ENCODE peak calls at places on chromosomes 4 and X, in five cellular contexts. One of them, this sample, is unnamed.

GRCh38 chr4:167887726-167888125 is 204.6 kb upstream of the ANXA10 start:
- DNase-seq in gastrocnemius medialis: no peak
- DNase-seq in Peyer's patch: no peak
- DNase-seq in IMR-90: no peak
- DNase-seq in breast epithelium: no peak
- DNase-seq in this sample: no peak

GRCh38 chr4:26751838-26752237 is 108.8 kb upstream of the STIM2 start:
- DNase-seq in IMR-90: no peak
- DNase-seq in Peyer's patch: no peak
- DNase-seq in gastrocnemius medialis: no peak
- DNase-seq in breast epithelium: no peak
- DNase-seq in this sample: no peak

GRCh38 chr4:143721317-143721716 is 20.8 kb upstream of the FREM3 start:
- DNase-seq in IMR-90: no peak
- DNase-seq in gastrocnemius medialis: no peak
- DNase-seq in Peyer's patch: no peak
- DNase-seq in breast epithelium: no peak
- DNase-seq in this sample: no peak

GRCh38 chrX:56429581-56429980 is 133.8 kb upstream of the UBQLN2 start:
- DNase-seq in breast epithelium: no peak
- DNase-seq in IMR-90: no peak
- DNase-seq in gastrocnemius medialis: no peak
- DNase-seq in Peyer's patch: no peak
- DNase-seq in this sample: no peak

GRCh38 chr4:106587558-106587957 is 219.0 kb upstream of the GIMD1 start:
- DNase-seq in IMR-90: peak; percentile 67
- DNase-seq in Peyer's patch: no peak
- DNase-seq in gastrocnemius medialis: no peak
- DNase-seq in breast epithelium: no peak
- DNase-seq in this sample: no peak

GRCh38 chr4:8832130-8832930 is 39.3 kb downstream of the HMX1 start:
- DNase-seq in breast epithelium: peak; percentile 24
- DNase-seq in IMR-90: no peak
- DNase-seq in gastrocnemius medialis: no peak
- DNase-seq in Peyer's patch: peak; percentile 28
- DNase-seq in this sample: peak; percentile 73

GRCh38 chr4:17324431-17324830 is 187.5 kb downstream of the QDPR start:
- DNase-seq in Peyer's patch: no peak
- DNase-seq in breast epithelium: no peak
- DNase-seq in IMR-90: peak; percentile 77
- DNase-seq in gastrocnemius medialis: no peak
- DNase-seq in this sample: no peak

GRCh38 chr4:27702710-27703431 is 842.2 kb downstream of the STIM2 start:
- DNase-seq in breast epithelium: no peak
- DNase-seq in Peyer's patch: no peak
- DNase-seq in gastrocnemius medialis: no peak
- DNase-seq in IMR-90: peak; percentile 1
- DNase-seq in this sample: no peak

GRCh38 chr4:38188631-38189101 is 228.5 kb downstream of the PTTG2 start:
- DNase-seq in breast epithelium: no peak
- DNase-seq in gastrocnemius medialis: no peak
- DNase-seq in IMR-90: no peak
- DNase-seq in Peyer's patch: peak; percentile 89
- DNase-seq in this sample: peak; percentile 85

GRCh38 chr4:26458104-26458503 is 32.2 kb downstream of the CCKAR start:
- DNase-seq in gastrocnemius medialis: no peak
- DNase-seq in Peyer's patch: no peak
- DNase-seq in IMR-90: peak; percentile 91
- DNase-seq in breast epithelium: no peak
- DNase-seq in this sample: no peak

GRCh38 chr4:3707423-3708102 is 58.6 kb upstream of the ADRA2C start:
- DNase-seq in Peyer's patch: no peak
- DNase-seq in breast epithelium: no peak
- DNase-seq in gastrocnemius medialis: no peak
- DNase-seq in IMR-90: no peak
- DNase-seq in this sample: no peak

GRCh38 chrX:102067966-102068723 is 57.3 kb upstream of the TCEAL2 start:
- DNase-seq in breast epithelium: no peak
- DNase-seq in gastrocnemius medialis: no peak
- DNase-seq in IMR-90: peak; percentile 16
- DNase-seq in Peyer's patch: no peak
- DNase-seq in this sample: no peak

GRCh38 chr4:77795339-77795738 is 23.8 kb downstream of the CNOT6L start:
- DNase-seq in IMR-90: no peak
- DNase-seq in Peyer's patch: no peak
- DNase-seq in breast epithelium: no peak
- DNase-seq in gastrocnemius medialis: no peak
- DNase-seq in this sample: no peak

GRCh38 chrX:35339796-35340195 is 397.2 kb downstream of the FAM47B start:
- DNase-seq in IMR-90: no peak
- DNase-seq in gastrocnemius medialis: no peak
- DNase-seq in Peyer's patch: no peak
- DNase-seq in breast epithelium: no peak
- DNase-seq in this sample: no peak

GRCh38 chrX:151713859-151714258 is 2.0 kb upstream of the FATE1 start:
- DNase-seq in IMR-90: no peak
- DNase-seq in gastrocnemius medialis: no peak
- DNase-seq in breast epithelium: no peak
- DNase-seq in Peyer's patch: peak; percentile 43
- DNase-seq in this sample: no peak

GRCh38 chr4:69920874-69921273 is 10.0 kb upstream of the CSN1S1 start:
- DNase-seq in gastrocnemius medialis: no peak
- DNase-seq in IMR-90: no peak
- DNase-seq in Peyer's patch: no peak
- DNase-seq in breast epithelium: no peak
- DNase-seq in this sample: no peak

GRCh38 chrX:153646620-153647373 is at the start of gene DUSP9:
- DNase-seq in breast epithelium: no peak
- DNase-seq in IMR-90: no peak
- DNase-seq in Peyer's patch: peak; percentile 45
- DNase-seq in gastrocnemius medialis: no peak
- DNase-seq in this sample: peak; percentile 60

GRCh38 chrX:15160558-15160957 is 109.3 kb downstream of the ASB9 start:
- DNase-seq in gastrocnemius medialis: no peak
- DNase-seq in breast epithelium: no peak
- DNase-seq in IMR-90: no peak
- DNase-seq in Peyer's patch: no peak
- DNase-seq in this sample: no peak

GRCh38 chr4:123443401-123444297 is 47.1 kb downstream of the SPRY1 start:
- DNase-seq in IMR-90: peak; percentile 21
- DNase-seq in gastrocnemius medialis: no peak
- DNase-seq in Peyer's patch: peak; percentile 73
- DNase-seq in breast epithelium: no peak
- DNase-seq in this sample: no peak

GRCh38 chrX:21865436-21865835 is 9.6 kb downstream of the YY2 start:
- DNase-seq in Peyer's patch: no peak
- DNase-seq in gastrocnemius medialis: no peak
- DNase-seq in breast epithelium: no peak
- DNase-seq in IMR-90: peak; percentile 57
- DNase-seq in this sample: no peak

GRCh38 chrX:77447339-77448149 is at the start of gene FGF16:
- DNase-seq in breast epithelium: no peak
- DNase-seq in gastrocnemius medialis: no peak
- DNase-seq in IMR-90: no peak
- DNase-seq in Peyer's patch: no peak
- DNase-seq in this sample: no peak

GRCh38 chr4:36712013-36712412 is 430.6 kb downstream of the DTHD1 start:
- DNase-seq in Peyer's patch: no peak
- DNase-seq in breast epithelium: no peak
- DNase-seq in gastrocnemius medialis: no peak
- DNase-seq in IMR-90: no peak
- DNase-seq in this sample: no peak

GRCh38 chrX:85052636-85053343 is 49.1 kb downstream of the APOOL start:
- DNase-seq in IMR-90: peak; percentile 86
- DNase-seq in Peyer's patch: no peak
- DNase-seq in breast epithelium: no peak
- DNase-seq in gastrocnemius medialis: no peak
- DNase-seq in this sample: no peak

GRCh38 chr4:63459329-63459728 is 949.9 kb downstream of the TECRL start:
- DNase-seq in gastrocnemius medialis: no peak
- DNase-seq in IMR-90: no peak
- DNase-seq in Peyer's patch: no peak
- DNase-seq in breast epithelium: no peak
- DNase-seq in this sample: no peak

GRCh38 chr4:155900402-155900801 is 3.1 kb upstream of the TDO2 start:
- DNase-seq in Peyer's patch: no peak
- DNase-seq in breast epithelium: no peak
- DNase-seq in IMR-90: peak; percentile 72
- DNase-seq in gastrocnemius medialis: no peak
- DNase-seq in this sample: no peak

GRCh38 chr4:16492872-16493271 is 266.6 kb upstream of the TAPT1 start:
- DNase-seq in breast epithelium: no peak
- DNase-seq in gastrocnemius medialis: no peak
- DNase-seq in IMR-90: no peak
- DNase-seq in Peyer's patch: no peak
- DNase-seq in this sample: no peak

GRCh38 chr4:80070880-80071620 is 2.0 kb downstream of the ANTXR2 start:
- DNase-seq in IMR-90: peak; percentile 55
- DNase-seq in breast epithelium: no peak
- DNase-seq in gastrocnemius medialis: no peak
- DNase-seq in Peyer's patch: no peak
- DNase-seq in this sample: no peak

GRCh38 chr4:72375050-72375736 is 193.8 kb downstream of the ADAMTS3 start:
- DNase-seq in gastrocnemius medialis: no peak
- DNase-seq in breast epithelium: no peak
- DNase-seq in Peyer's patch: no peak
- DNase-seq in IMR-90: peak; percentile 69
- DNase-seq in this sample: no peak

GRCh38 chr4:83556836-83557235 is 20.9 kb downstream of the GPAT3 start:
- DNase-seq in Peyer's patch: no peak
- DNase-seq in IMR-90: no peak
- DNase-seq in breast epithelium: no peak
- DNase-seq in gastrocnemius medialis: no peak
- DNase-seq in this sample: no peak

GRCh38 chr4:137274404-137274803 is 257.9 kb downstream of the PCDH18 start:
- DNase-seq in breast epithelium: no peak
- DNase-seq in gastrocnemius medialis: no peak
- DNase-seq in Peyer's patch: no peak
- DNase-seq in IMR-90: peak; percentile 38
- DNase-seq in this sample: no peak

GRCh38 chr4:24517676-24518075 is 66.7 kb downstream of the DHX15 start:
- DNase-seq in gastrocnemius medialis: no peak
- DNase-seq in Peyer's patch: no peak
- DNase-seq in breast epithelium: no peak
- DNase-seq in IMR-90: no peak
- DNase-seq in this sample: no peak

GRCh38 chr4:24515698-24516097 is 68.7 kb downstream of the DHX15 start:
- DNase-seq in breast epithelium: no peak
- DNase-seq in Peyer's patch: no peak
- DNase-seq in IMR-90: no peak
- DNase-seq in gastrocnemius medialis: no peak
- DNase-seq in this sample: no peak

GRCh38 chr4:24513718-24514117 is 70.6 kb downstream of the DHX15 start:
- DNase-seq in breast epithelium: no peak
- DNase-seq in IMR-90: peak; percentile 11
- DNase-seq in Peyer's patch: no peak
- DNase-seq in gastrocnemius medialis: no peak
- DNase-seq in this sample: no peak

GRCh38 chr4:24516926-24517325 is 67.4 kb downstream of the DHX15 start:
- DNase-seq in gastrocnemius medialis: no peak
- DNase-seq in IMR-90: no peak
- DNase-seq in Peyer's patch: no peak
- DNase-seq in breast epithelium: no peak
- DNase-seq in this sample: no peak

DNA sequence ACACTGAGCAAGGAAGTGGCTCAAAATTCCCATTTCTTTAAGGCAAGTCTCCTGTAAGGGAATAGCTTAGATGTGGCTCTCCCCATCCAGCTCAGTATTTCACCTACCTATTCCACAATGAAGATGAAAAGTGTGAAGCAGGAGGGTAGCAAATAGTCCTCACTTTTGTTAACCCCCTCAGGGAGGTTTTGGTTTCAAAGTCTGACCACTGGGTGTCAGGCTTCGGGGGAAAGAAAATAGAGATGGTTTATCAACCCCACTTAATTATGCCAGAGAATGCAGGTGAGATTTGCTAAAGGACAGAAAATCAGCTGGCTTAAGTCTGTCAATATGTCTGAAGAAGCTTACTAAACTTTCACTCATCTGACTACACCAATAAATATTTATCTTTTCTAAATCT is 69.5 kb downstream of the DHX15 start:
- DNase-seq in gastrocnemius medialis: no peak
- DNase-seq in IMR-90: no peak
- DNase-seq in Peyer's patch: no peak
- DNase-seq in breast epithelium: no peak
- DNase-seq in this sample: no peak
- TF ChIP-seq CTCF in gastrocnemius medialis: no peak
- TF ChIP-seq CTCF in IMR-90: peak; percentile 22
- TF ChIP-seq CTCF in Peyer's patch: no peak
- TF ChIP-seq CTCF in breast epithelium: no peak
- TF ChIP-seq CTCF in this sample: no peak

DNA sequence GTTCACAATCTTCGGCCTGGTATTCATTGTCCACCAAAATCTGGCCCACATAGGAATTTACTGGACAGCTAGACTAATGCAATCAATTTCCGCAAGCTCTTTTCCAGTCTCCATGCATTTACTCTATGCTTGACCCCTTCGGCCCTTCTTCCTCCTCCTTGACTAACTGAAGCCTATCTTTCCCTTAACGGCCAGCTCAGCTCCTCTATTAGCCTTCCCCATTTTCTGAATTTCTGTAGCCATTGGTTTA is 1.2 kb upstream of the PHKA2 start:
- DNase-seq in gastrocnemius medialis: no peak
- DNase-seq in Peyer's patch: no peak
- DNase-seq in breast epithelium: no peak
- DNase-seq in IMR-90: no peak
- DNase-seq in this sample: no peak
- TF ChIP-seq POLR2A in gastrocnemius medialis: no peak
- TF ChIP-seq POLR2A in Peyer's patch: no peak
- TF ChIP-seq POLR2A in breast epithelium: no peak
- TF ChIP-seq POLR2A in IMR-90: no peak
- TF ChIP-seq POLR2A in this sample: no peak

GRCh38 chr4:40627540-40627939 is 2.1 kb downstream of the RBM47 start:
- DNase-seq in IMR-90: no peak
- DNase-seq in gastrocnemius medialis: no peak
- DNase-seq in breast epithelium: no peak
- DNase-seq in Peyer's patch: no peak
- DNase-seq in this sample: no peak
- H3K4me3 ChIP-seq in IMR-90: no peak overlapping the region
- H3K4me3 ChIP-seq in gastrocnemius medialis: peak overlapping the region; percentile 0
- H3K4me3 ChIP-seq in breast epithelium: peak overlapping the region; percentile 22
- H3K4me3 ChIP-seq in Peyer's patch: no peak overlapping the region
- H3K4me3 ChIP-seq in this sample: no peak overlapping the region

DNA sequence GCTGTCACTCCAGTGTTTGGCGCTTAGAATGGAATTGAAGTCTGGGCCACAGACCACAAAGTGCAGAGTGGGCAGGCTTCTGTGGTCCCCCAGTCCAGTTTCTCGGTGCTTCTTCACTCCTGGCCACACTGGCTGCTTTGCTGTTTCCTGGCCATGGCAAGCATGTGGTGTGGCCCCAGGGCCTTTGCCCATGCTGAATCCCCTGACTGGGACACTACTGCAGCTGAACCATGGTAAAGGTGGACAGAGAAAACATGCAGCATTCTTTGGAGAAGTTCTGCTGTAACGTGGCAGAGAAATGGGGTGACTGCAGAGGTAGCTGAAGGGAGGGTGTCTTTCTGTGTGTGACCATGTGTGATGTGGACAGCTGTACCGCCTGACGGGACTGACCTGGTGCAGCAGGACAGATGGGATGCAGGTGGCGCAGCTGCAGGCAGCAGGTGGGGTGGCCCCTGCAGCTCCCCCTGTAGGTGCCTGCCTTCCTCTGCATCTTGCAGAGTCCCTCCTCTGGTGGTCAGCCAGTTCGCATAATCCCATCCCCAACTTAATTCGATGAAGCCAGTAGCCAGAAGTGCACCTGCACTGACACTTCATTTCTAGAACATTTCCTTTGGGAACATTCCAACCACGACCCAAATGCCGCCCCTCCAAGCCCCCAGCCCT is 13.2 kb upstream of the S100P start:
- DNase-seq in Peyer's patch: no peak
- DNase-seq in gastrocnemius medialis: no peak
- DNase-seq in IMR-90: no peak
- DNase-seq in breast epithelium: no peak
- DNase-seq in this sample: no peak
- TF ChIP-seq CTCF in Peyer's patch: no peak
- TF ChIP-seq CTCF in gastrocnemius medialis: no peak
- TF ChIP-seq CTCF in IMR-90: no peak
- TF ChIP-seq CTCF in breast epithelium: no peak
- TF ChIP-seq CTCF in this sample: no peak